ENCODE peak calls at places on chromosomes 11 and 22, in nine cellular contexts. One of them, this sample, is unnamed.

GRCh38 chr11:61654397-61654829 is 25.8 kb upstream of the DAGLA start:
- DNase-seq in MM.1S: no peak
- DNase-seq in PC-3: no peak
- DNase-seq in SK-N-SH: no peak
- DNase-seq in GM23248: no peak
- DNase-seq in HCT116: no peak
- DNase-seq in neural progenitor cell: no peak
- DNase-seq in OCI-LY7: no peak
- DNase-seq in hepatocyte: no peak
- DNase-seq in this sample: no peak

GRCh38 chr22:23180301-23180892 is at the start of gene BCR:
- DNase-seq in MM.1S: peak
- DNase-seq in PC-3: peak
- DNase-seq in SK-N-SH: peak
- DNase-seq in GM23248: peak
- DNase-seq in HCT116: peak
- DNase-seq in neural progenitor cell: peak
- DNase-seq in OCI-LY7: peak
- DNase-seq in hepatocyte: peak
- DNase-seq in this sample: peak

GRCh38 chr22:48581821-48582469 is 1245.7 kb downstream of the BRD1 start:
- DNase-seq in MM.1S: no peak
- DNase-seq in PC-3: no peak
- DNase-seq in SK-N-SH: no peak
- DNase-seq in GM23248: no peak
- DNase-seq in HCT116: no peak
- DNase-seq in neural progenitor cell: peak
- DNase-seq in OCI-LY7: no peak
- DNase-seq in hepatocyte: no peak
- DNase-seq in this sample: no peak

GRCh38 chr11:66546368-66546965 is at the start of gene ACTN3:
- DNase-seq in MM.1S: no peak
- DNase-seq in PC-3: no peak
- DNase-seq in SK-N-SH: peak
- DNase-seq in GM23248: peak
- DNase-seq in HCT116: no peak
- DNase-seq in neural progenitor cell: peak
- DNase-seq in OCI-LY7: no peak
- DNase-seq in hepatocyte: peak
- DNase-seq in this sample: peak

GRCh38 chr11:102608699-102609098 is 16.4 kb downstream of the MMP20 start:
- DNase-seq in MM.1S: no peak
- DNase-seq in PC-3: peak
- DNase-seq in SK-N-SH: no peak
- DNase-seq in GM23248: no peak
- DNase-seq in HCT116: no peak
- DNase-seq in neural progenitor cell: no peak
- DNase-seq in OCI-LY7: no peak
- DNase-seq in hepatocyte: no peak
- DNase-seq in this sample: no peak

GRCh38 chr11:43952401-43953342 is 10.2 kb downstream of the C11orf96 start:
- DNase-seq in MM.1S: no peak
- DNase-seq in PC-3: no peak
- DNase-seq in SK-N-SH: no peak
- DNase-seq in GM23248: peak
- DNase-seq in HCT116: no peak
- DNase-seq in neural progenitor cell: no peak
- DNase-seq in OCI-LY7: no peak
- DNase-seq in hepatocyte: no peak
- DNase-seq in this sample: no peak

GRCh38 chr11:62398011-62398994 is 20.5 kb upstream of the SCGB1A1 start:
- DNase-seq in MM.1S: no peak
- DNase-seq in PC-3: no peak
- DNase-seq in SK-N-SH: peak
- DNase-seq in GM23248: peak
- DNase-seq in HCT116: no peak
- DNase-seq in neural progenitor cell: no peak
- DNase-seq in OCI-LY7: no peak
- DNase-seq in hepatocyte: peak
- DNase-seq in this sample: no peak

GRCh38 chr11:267491-267994 is 10.7 kb upstream of the NLRP6 start:
- DNase-seq in MM.1S: peak
- DNase-seq in PC-3: peak
- DNase-seq in SK-N-SH: no peak
- DNase-seq in GM23248: peak
- DNase-seq in HCT116: no peak
- DNase-seq in neural progenitor cell: no peak
- DNase-seq in OCI-LY7: peak
- DNase-seq in hepatocyte: no peak
- DNase-seq in this sample: no peak

GRCh38 chr11:12762696-12763324 is 88.6 kb downstream of the TEAD1 start:
- DNase-seq in MM.1S: no peak
- DNase-seq in PC-3: no peak
- DNase-seq in SK-N-SH: no peak
- DNase-seq in GM23248: no peak
- DNase-seq in HCT116: no peak
- DNase-seq in neural progenitor cell: no peak
- DNase-seq in OCI-LY7: no peak
- DNase-seq in hepatocyte: no peak
- DNase-seq in this sample: no peak

GRCh38 chr11:121489823-121490222 is 37.1 kb upstream of the SORL1-AS1 start:
- DNase-seq in MM.1S: no peak
- DNase-seq in PC-3: no peak
- DNase-seq in SK-N-SH: no peak
- DNase-seq in GM23248: no peak
- DNase-seq in HCT116: no peak
- DNase-seq in neural progenitor cell: no peak
- DNase-seq in OCI-LY7: no peak
- DNase-seq in hepatocyte: no peak
- DNase-seq in this sample: no peak

GRCh38 chr22:31825513-31825912 is 71.7 kb downstream of the DEPDC5 start:
- DNase-seq in MM.1S: no peak
- DNase-seq in PC-3: no peak
- DNase-seq in SK-N-SH: no peak
- DNase-seq in GM23248: peak
- DNase-seq in HCT116: no peak
- DNase-seq in neural progenitor cell: no peak
- DNase-seq in OCI-LY7: no peak
- DNase-seq in hepatocyte: no peak
- DNase-seq in this sample: no peak

GRCh38 chr22:31830721-31831070 is 76.9 kb downstream of the DEPDC5 start:
- DNase-seq in MM.1S: no peak
- DNase-seq in PC-3: peak
- DNase-seq in SK-N-SH: no peak
- DNase-seq in GM23248: no peak
- DNase-seq in HCT116: no peak
- DNase-seq in neural progenitor cell: no peak
- DNase-seq in OCI-LY7: no peak
- DNase-seq in hepatocyte: no peak
- DNase-seq in this sample: no peak

GRCh38 chr22:31828739-31829138 is 74.9 kb downstream of the DEPDC5 start:
- DNase-seq in MM.1S: no peak
- DNase-seq in PC-3: no peak
- DNase-seq in SK-N-SH: no peak
- DNase-seq in GM23248: no peak
- DNase-seq in HCT116: no peak
- DNase-seq in neural progenitor cell: no peak
- DNase-seq in OCI-LY7: no peak
- DNase-seq in hepatocyte: no peak
- DNase-seq in this sample: no peak

GRCh38 chr22:31826443-31826842 is 72.6 kb downstream of the DEPDC5 start:
- DNase-seq in MM.1S: no peak
- DNase-seq in PC-3: no peak
- DNase-seq in SK-N-SH: no peak
- DNase-seq in GM23248: no peak
- DNase-seq in HCT116: no peak
- DNase-seq in neural progenitor cell: no peak
- DNase-seq in OCI-LY7: no peak
- DNase-seq in hepatocyte: no peak
- DNase-seq in this sample: no peak

GRCh38 chr22:31829505-31829904 is 75.7 kb downstream of the DEPDC5 start:
- DNase-seq in MM.1S: no peak
- DNase-seq in PC-3: peak
- DNase-seq in SK-N-SH: peak
- DNase-seq in GM23248: peak
- DNase-seq in HCT116: peak
- DNase-seq in neural progenitor cell: no peak
- DNase-seq in OCI-LY7: no peak
- DNase-seq in hepatocyte: peak
- DNase-seq in this sample: no peak
- TF ChIP-seq EZH2phosphoT487 in MM.1S: no peak
- TF ChIP-seq EZH2phosphoT487 in PC-3: no peak
- TF ChIP-seq EZH2phosphoT487 in SK-N-SH: no peak
- TF ChIP-seq EZH2phosphoT487 in GM23248: no peak
- TF ChIP-seq EZH2phosphoT487 in HCT116: no peak
- TF ChIP-seq EZH2phosphoT487 in neural progenitor cell: no peak
- TF ChIP-seq EZH2phosphoT487 in OCI-LY7: no peak
- TF ChIP-seq EZH2phosphoT487 in hepatocyte: no peak
- TF ChIP-seq EZH2phosphoT487 in this sample: no peak

GRCh38 chr11:33248416-33248957 is 8.7 kb upstream of the HIPK3 start:
- DNase-seq in MM.1S: no peak
- DNase-seq in PC-3: no peak
- DNase-seq in SK-N-SH: no peak
- DNase-seq in GM23248: peak
- DNase-seq in HCT116: no peak
- DNase-seq in neural progenitor cell: no peak
- DNase-seq in OCI-LY7: no peak
- DNase-seq in hepatocyte: no peak
- DNase-seq in this sample: no peak

GRCh38 chr11:33237039-33237597 is 20.1 kb upstream of the HIPK3 start:
- DNase-seq in MM.1S: no peak
- DNase-seq in PC-3: no peak
- DNase-seq in SK-N-SH: no peak
- DNase-seq in GM23248: no peak
- DNase-seq in HCT116: no peak
- DNase-seq in neural progenitor cell: no peak
- DNase-seq in OCI-LY7: no peak
- DNase-seq in hepatocyte: no peak
- DNase-seq in this sample: no peak

DNA sequence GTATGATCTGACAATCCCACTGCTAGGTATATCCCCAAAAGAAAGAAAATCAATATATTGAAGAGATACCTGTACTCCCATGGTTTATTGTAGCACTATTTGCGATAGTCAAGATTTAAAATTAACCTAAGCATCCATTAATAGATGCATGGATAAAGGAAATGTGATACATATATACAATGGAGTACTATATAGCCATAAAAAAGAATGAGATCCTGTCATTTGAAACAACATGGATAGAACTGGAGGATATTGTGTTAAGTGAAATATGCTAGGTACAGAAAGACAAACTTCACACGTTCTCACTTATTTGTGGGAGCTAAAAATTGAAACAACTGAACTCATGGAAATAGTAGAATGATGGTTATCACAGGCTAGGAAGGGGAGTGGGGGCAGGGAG is 14.6 kb upstream of the HIPK3 start:
- DNase-seq in MM.1S: no peak
- DNase-seq in PC-3: no peak
- DNase-seq in SK-N-SH: no peak
- DNase-seq in GM23248: no peak
- DNase-seq in HCT116: no peak
- DNase-seq in neural progenitor cell: no peak
- DNase-seq in OCI-LY7: no peak
- DNase-seq in hepatocyte: no peak
- DNase-seq in this sample: no peak
- TF ChIP-seq EZH2phosphoT487 in MM.1S: no peak
- TF ChIP-seq EZH2phosphoT487 in PC-3: no peak
- TF ChIP-seq EZH2phosphoT487 in SK-N-SH: no peak
- TF ChIP-seq EZH2phosphoT487 in GM23248: no peak
- TF ChIP-seq EZH2phosphoT487 in HCT116: no peak
- TF ChIP-seq EZH2phosphoT487 in neural progenitor cell: no peak
- TF ChIP-seq EZH2phosphoT487 in OCI-LY7: no peak
- TF ChIP-seq EZH2phosphoT487 in hepatocyte: no peak
- TF ChIP-seq EZH2phosphoT487 in this sample: no peak

DNA sequence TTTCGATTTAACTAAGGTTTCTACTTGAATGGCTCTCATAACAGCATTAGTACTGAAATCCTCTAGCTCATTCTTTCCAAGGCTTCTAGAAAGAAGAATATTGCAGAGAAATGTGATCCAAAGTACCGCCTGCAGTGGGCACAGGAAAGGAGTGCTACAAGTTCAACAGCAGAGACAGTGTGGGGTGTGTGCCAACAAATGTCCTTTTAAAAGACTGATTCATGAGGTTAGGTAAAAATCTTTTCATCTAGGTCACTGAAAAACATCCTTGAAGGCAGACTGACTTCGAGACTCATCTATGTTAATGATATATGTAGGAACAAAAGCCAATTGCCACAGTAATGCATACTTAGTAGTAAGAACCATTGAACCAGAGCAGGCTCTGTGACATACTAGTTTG is 349.1 kb upstream of the PITPNB start:
- DNase-seq in MM.1S: no peak
- DNase-seq in PC-3: peak
- DNase-seq in SK-N-SH: no peak
- DNase-seq in GM23248: peak
- DNase-seq in HCT116: no peak
- DNase-seq in neural progenitor cell: no peak
- DNase-seq in OCI-LY7: no peak
- DNase-seq in hepatocyte: no peak
- DNase-seq in this sample: no peak
- TF ChIP-seq EZH2phosphoT487 in MM.1S: no peak
- TF ChIP-seq EZH2phosphoT487 in PC-3: no peak
- TF ChIP-seq EZH2phosphoT487 in SK-N-SH: no peak
- TF ChIP-seq EZH2phosphoT487 in GM23248: no peak
- TF ChIP-seq EZH2phosphoT487 in HCT116: no peak
- TF ChIP-seq EZH2phosphoT487 in neural progenitor cell: no peak
- TF ChIP-seq EZH2phosphoT487 in OCI-LY7: no peak
- TF ChIP-seq EZH2phosphoT487 in hepatocyte: no peak
- TF ChIP-seq EZH2phosphoT487 in this sample: no peak

GRCh38 chr11:10380921-10381320 is 74.1 kb upstream of the AMPD3 start:
- DNase-seq in MM.1S: no peak
- DNase-seq in PC-3: no peak
- DNase-seq in SK-N-SH: no peak
- DNase-seq in GM23248: no peak
- DNase-seq in HCT116: no peak
- DNase-seq in neural progenitor cell: no peak
- DNase-seq in OCI-LY7: no peak
- DNase-seq in hepatocyte: no peak
- DNase-seq in this sample: no peak
- TF ChIP-seq EZH2phosphoT487 in MM.1S: no peak
- TF ChIP-seq EZH2phosphoT487 in PC-3: no peak
- TF ChIP-seq EZH2phosphoT487 in SK-N-SH: no peak
- TF ChIP-seq EZH2phosphoT487 in GM23248: no peak
- TF ChIP-seq EZH2phosphoT487 in HCT116: no peak
- TF ChIP-seq EZH2phosphoT487 in neural progenitor cell: no peak
- TF ChIP-seq EZH2phosphoT487 in OCI-LY7: no peak
- TF ChIP-seq EZH2phosphoT487 in hepatocyte: no peak
- TF ChIP-seq EZH2phosphoT487 in this sample: no peak